ENCODE peak calls at places on chromosomes 12 and 14, in seven cellular contexts. R is ovary, U is HFFc6, V is bronchial epithelial cell, J is epithelial cell of esophagus, L is fibroblast of lung, F is transverse colon. Y is an unnamed sample.

GRCh38 chr12:26239508-26240328 is 44.3 kb downstream of the SSPN start:
- DNase-seq in R (peak), J (peak), F (no peak), U (peak), L (peak), V (peak), Y (peak)

GRCh38 chr14:74502236-74503019 is 8.9 kb downstream of the ISCA2 start:
- DNase-seq in J (peak), R (peak), U (peak), V (peak), L (peak), F (no peak), Y (peak)

GRCh38 chr12:75260316-75260715 is 50.7 kb upstream of the KCNC2 start:
- DNase-seq in F (no peak), L (peak), V (no peak), R (no peak), J (no peak), U (no peak), Y (no peak)

GRCh38 chr12:54521291-54522062 is 23.9 kb downstream of the NCKAP1L start:
- DNase-seq in J (no peak), F (no peak), V (no peak), U (no peak), R (no peak), L (no peak), Y (no peak)

GRCh38 chr12:6775775-6776174 is 3.5 kb downstream of the LAG3 start:
- DNase-seq in V (no peak), J (no peak), U (no peak), R (no peak), L (no peak), F (no peak), Y (no peak)

GRCh38 chr12:15996254-15996653 is 85.1 kb downstream of the DERA start:
- DNase-seq in L (peak), R (no peak), V (no peak), J (peak), U (peak), F (peak), Y (peak)

GRCh38 chr12:41220931-41221330 is 32.8 kb downstream of the PDZRN4 start:
- DNase-seq in J (no peak), L (no peak), R (no peak), U (no peak), V (no peak), F (no peak), Y (no peak)

GRCh38 chr12:68387338-68387737 is 55.2 kb upstream of the MDM1 start:
- DNase-seq in V (no peak), F (no peak), J (no peak), U (no peak), L (no peak), R (no peak), Y (no peak)

GRCh38 chr12:124453419-124454351 is 113.7 kb downstream of the NCOR2 start:
- DNase-seq in L (peak), J (peak), F (peak), U (peak), R (peak), V (peak), Y (peak)

GRCh38 chr12:104285740-104286537 is 17.6 kb upstream of the EID3 start:
- DNase-seq in L (peak), V (peak), J (peak), U (peak), R (no peak), F (peak), Y (peak)

GRCh38 chr12:11795910-11796459 is 146.5 kb downstream of the ETV6 start:
- DNase-seq in J (peak), V (peak), L (peak), R (no peak), U (peak), F (no peak), Y (peak)

GRCh38 chr12:52529417-52529816 is 9.2 kb upstream of the KRT5 start:
- DNase-seq in R (no peak), L (no peak), F (no peak), U (no peak), V (no peak), J (no peak), Y (no peak)

GRCh38 chr14:20714593-20715250 is 26.2 kb downstream of the ANG start:
- DNase-seq in U (no peak), F (peak), R (peak), J (peak), L (no peak), V (peak), Y (peak)

GRCh38 chr14:76098916-76099675 is 52.6 kb upstream of the GPATCH2L start:
- DNase-seq in U (no peak), L (no peak), J (no peak), F (no peak), V (no peak), R (no peak), Y (no peak)

GRCh38 chr14:53630336-53630735 is 326.3 kb downstream of the BMP4 start:
- DNase-seq in U (no peak), F (no peak), J (no peak), L (peak), V (no peak), R (no peak), Y (no peak)

GRCh38 chr12:52234226-52234810 is 1.3 kb downstream of the KRT7 start:
- DNase-seq in V (no peak), U (no peak), F (no peak), J (no peak), L (no peak), R (no peak), Y (no peak)

GRCh38 chr12:2834581-2835491 is at the start of gene NRIP2:
- DNase-seq in F (no peak), U (no peak), J (no peak), L (peak), R (peak), V (no peak), Y (peak)

GRCh38 chr12:84502907-84503787 is 409.5 kb downstream of the SLC6A15 start:
- DNase-seq in L (peak), V (peak), F (peak), U (peak), R (no peak), J (peak), Y (peak)

GRCh38 chr12:49208661-49209060 is 19.8 kb upstream of the TUBA1A start:
- DNase-seq in V (no peak), U (no peak), R (no peak), L (no peak), J (no peak), F (no peak), Y (no peak)

GRCh38 chr12:33376153-33376552 is 63.5 kb downstream of the SYT10 start:
- DNase-seq in V (no peak), F (no peak), J (no peak), L (no peak), R (no peak), U (no peak), Y (no peak)

GRCh38 chr12:116123511-116124258 is 153.8 kb downstream of the MED13L start:
- DNase-seq in V (peak), R (no peak), J (peak), F (peak), L (peak), U (peak), Y (peak)

GRCh38 chr14:78758333-78758732 is 588.2 kb downstream of the NRXN3 start:
- DNase-seq in F (no peak), J (peak), L (peak), V (peak), U (peak), R (no peak), Y (peak)

GRCh38 chr12:122079532-122080081 is 1.1 kb downstream of the MLXIP start:
- DNase-seq in L (no peak), F (no peak), R (no peak), V (no peak), J (no peak), U (no peak), Y (peak)

GRCh38 chr14:36723551-36723950 is 61.9 kb downstream of the PAX9 start:
- DNase-seq in J (no peak), V (no peak), U (no peak), L (no peak), F (no peak), R (no peak), Y (no peak)

GRCh38 chr14:100074431-100075100 is 9.3 kb downstream of the EVL start:
- DNase-seq in R (no peak), V (no peak), U (no peak), J (no peak), L (no peak), F (no peak), Y (no peak)

GRCh38 chr14:100071545-100071944 is 6.3 kb downstream of the EVL start:
- DNase-seq in R (no peak), L (no peak), F (no peak), V (no peak), J (no peak), U (no peak), Y (no peak)

GRCh38 chr14:100076133-100076532 is 10.9 kb downstream of the EVL start:
- DNase-seq in U (peak), F (no peak), L (no peak), R (no peak), V (peak), J (no peak), Y (peak)

GRCh38 chr14:100070310-100070709 is 5.1 kb downstream of the EVL start:
- DNase-seq in F (no peak), L (no peak), U (no peak), R (no peak), V (no peak), J (no peak), Y (no peak)

DNA sequence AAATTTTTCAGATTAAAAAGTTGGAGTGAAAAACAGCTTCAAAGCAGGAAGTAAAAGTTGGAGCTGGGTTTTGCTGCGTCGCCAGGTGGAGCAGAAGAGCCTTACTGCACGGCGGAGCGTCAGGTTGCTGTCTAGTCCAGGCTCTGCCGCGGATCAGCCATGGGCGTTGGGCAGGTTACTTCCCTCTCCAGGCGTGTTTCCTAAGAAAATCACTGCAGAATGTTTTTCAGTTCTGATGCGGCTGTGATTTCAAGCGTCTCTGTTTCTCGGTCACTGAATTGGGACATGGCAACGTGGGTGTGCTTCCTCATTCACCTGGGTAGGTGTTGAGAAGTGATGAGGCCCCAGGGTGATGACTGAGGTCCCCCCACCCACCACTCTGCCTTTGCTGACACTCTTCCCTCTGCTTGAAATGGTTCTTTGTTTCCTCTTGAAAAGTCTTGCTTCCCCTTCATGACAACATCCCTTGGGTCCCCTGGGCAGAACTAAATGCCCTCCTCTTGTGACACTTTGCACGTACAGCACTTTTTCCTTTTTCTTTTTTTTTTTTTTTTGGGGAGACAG is 7.6 kb downstream of the EVL start:
- DNase-seq in U (no peak), J (peak), L (no peak), F (peak), V (peak), R (no peak), Y (no peak)
- TF ChIP-seq CTCF in U (no peak), J (peak), L (no peak), F (peak), V (peak), R (no peak), Y (no peak)

GRCh38 chr12:57893460-57894353 is 47.2 kb upstream of the CTDSP2 start:
- DNase-seq in V (peak), R (peak), J (peak), F (peak), U (peak), L (peak), Y (peak)
- TF ChIP-seq CTCF in V (no peak), R (peak), J (no peak), F (peak), U (peak), L (no peak), Y (peak)

DNA sequence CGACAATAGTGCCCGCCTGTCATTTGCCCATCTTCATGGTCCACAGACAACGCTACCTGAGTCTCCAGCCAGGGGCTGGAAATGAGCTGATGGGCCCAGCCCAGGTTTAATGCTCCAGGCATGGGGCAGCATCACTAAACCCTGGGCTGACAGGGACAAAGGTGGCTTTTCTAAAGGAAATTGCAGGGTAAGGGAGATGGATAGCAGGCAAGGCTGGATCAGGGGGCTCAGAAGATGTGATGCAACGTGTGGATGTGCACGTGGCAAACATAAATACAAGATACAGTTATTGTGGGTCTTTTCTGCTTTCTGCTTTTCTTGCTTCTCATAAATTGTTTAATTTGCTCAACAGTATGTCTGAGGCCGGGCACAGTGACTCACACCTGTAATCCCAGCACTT is 3.7 kb upstream of the MMP17 start:
- DNase-seq in R (no peak), V (no peak), J (no peak), L (no peak), F (no peak), U (no peak), Y (no peak)
- TF ChIP-seq CTCF in R (no peak), V (no peak), J (no peak), L (no peak), F (no peak), U (no peak), Y (no peak)

GRCh38 chr12:9064815-9065606 is 50.7 kb downstream of the A2M start:
- DNase-seq in F (peak), L (peak), U (no peak), V (peak), R (peak), J (peak), Y (peak)

GRCh38 chr12:9065607-9065856 is 50.2 kb downstream of the A2M start:
- DNase-seq in L (no peak), U (no peak), V (no peak), R (no peak), J (no peak), F (no peak), Y (no peak)

GRCh38 chr12:9066183-9066623 is 49.5 kb downstream of the A2M start:
- DNase-seq in U (no peak), J (no peak), L (no peak), F (no peak), R (no peak), V (no peak), Y (no peak)

GRCh38 chr12:9066755-9067433 is 48.8 kb downstream of the A2M start:
- DNase-seq in F (no peak), U (no peak), J (peak), R (no peak), V (peak), L (no peak), Y (no peak)

DNA sequence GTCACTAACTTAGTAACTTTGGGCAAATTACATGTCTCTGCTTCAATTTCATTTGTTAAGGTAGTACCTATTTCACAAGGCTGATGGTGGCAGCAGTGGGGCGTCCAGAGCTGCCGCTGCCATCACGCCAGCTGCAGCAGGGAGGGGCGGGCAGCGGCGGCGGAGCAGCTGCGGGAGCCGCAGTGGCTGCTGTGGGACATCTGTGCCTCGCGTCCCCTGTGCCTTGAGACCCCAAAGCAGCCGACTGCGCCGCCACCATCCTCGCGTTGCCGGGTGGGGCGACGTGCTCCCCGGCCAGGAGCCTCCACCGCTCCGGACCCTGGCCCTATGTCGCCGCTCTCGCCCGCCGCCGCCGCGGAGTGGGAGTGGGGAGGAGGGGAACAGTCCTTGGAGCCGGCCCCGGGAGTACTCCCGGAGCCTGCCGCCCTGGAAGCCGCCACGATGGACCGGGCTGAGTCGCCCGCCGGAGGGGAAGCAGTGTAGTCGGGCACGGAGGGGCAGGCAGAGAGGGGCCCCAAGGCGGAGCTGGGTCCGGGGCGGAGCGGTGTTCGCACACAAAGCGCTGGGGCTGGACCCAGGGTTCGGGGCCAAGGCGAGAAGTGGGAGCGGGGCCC is 51.4 kb downstream of the A2M start:
- DNase-seq in L (peak), R (peak), F (peak), V (peak), J (peak), U (no peak), Y (peak)
- TF ChIP-seq CTCF in L (peak), R (peak), F (peak), V (peak), J (peak), U (no peak), Y (peak)

DNA sequence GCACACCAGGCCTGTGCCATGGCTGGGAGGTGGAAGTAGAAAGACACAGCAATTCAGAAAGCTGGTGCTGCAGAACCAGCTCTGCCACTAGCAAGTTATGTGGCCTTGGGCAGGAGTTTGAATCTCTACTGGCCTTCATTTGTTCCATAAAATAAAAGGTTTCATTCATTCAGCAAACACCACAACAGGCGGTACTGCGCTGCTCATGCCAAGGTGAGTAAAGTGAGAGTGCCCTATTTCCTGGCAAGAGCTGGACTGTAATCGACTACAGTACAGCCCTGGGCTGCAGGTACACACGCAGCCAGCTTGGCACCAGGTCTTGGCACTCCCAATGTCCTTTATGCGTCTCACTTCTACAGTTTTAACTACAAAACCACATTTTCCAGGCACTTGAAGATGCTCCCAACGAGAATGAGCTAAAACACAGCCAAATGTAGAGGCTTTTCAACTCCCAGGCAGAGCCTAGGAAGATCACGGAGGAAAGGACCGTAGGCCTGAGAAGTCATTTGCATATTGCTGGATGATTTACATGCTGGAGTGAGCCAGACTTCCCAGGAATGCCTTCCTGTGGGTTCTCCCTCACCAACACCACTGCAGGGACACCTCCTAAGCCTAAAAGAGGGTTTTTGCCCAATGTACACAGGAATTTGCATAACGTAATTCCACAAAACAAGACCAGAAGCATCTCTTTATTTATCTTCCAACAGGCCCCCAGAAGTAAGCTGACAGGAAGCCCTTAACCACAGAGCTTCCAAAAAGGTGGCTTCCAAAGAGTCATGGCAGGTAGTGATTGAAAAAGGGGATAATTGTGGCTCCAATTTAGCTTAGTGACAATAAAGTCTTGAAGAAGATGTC is 116.5 kb downstream of the EGLN3 start:
- DNase-seq in V (no peak), L (peak), F (no peak), R (no peak), J (peak), U (no peak), Y (no peak)
- TF ChIP-seq CTCF in V (no peak), L (no peak), F (no peak), R (no peak), J (no peak), U (no peak), Y (no peak)

DNA sequence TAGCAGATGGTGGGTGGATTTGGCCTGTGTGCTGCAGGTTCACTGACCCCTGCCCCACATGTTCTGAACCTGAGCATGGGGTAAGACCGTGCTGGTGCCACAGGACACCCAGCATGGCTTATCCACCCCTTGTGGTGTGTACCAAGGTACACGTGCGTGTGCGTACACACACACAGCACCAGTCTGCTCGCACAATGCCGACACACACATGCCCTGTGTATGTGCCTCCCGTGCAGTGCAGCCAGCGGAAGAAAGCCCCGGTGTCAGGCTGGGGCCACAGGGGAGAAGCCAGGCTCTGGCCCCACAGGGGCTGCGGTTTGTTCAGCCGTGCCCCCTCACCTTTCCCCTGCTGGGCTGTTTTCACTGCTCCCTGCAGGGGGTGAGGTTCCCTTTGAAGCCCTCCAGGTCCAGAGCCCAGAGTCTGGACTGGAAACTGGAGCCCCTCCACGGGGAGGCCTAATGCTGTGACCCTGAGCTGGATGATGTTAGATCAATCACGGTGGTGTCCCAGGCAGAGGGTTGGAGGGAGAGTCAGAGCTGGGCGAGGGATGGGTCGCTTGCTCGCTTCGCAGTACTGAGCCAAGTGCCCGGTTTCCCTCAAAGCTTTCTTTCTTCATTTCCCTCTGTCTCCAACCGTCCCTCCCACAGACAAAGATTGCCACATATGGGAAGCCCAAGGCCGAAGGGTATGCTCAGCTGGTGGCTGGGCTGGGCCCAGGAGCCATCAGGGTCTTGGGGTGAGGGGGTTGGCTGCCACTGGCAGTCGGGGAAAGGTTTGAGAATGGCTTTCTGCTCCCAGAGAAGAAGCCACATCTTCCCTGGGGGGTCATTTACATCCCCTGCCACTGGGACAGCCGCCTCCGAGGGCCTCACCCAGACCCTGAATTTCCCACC is 6.2 kb downstream of the DTX1 start:
- DNase-seq in U (no peak), V (no peak), R (no peak), L (no peak), F (no peak), J (no peak), Y (no peak)
- TF ChIP-seq CTCF in U (no peak), V (no peak), R (no peak), L (no peak), F (no peak), J (no peak), Y (no peak)